ENCODE peak calls at places on chromosomes 4 and X, in eight cellular contexts. D is aorta; B is naive thymus-derived CD4-positive, alpha-beta T cell; L is cardiac muscle cell; I is right cardiac atrium; G is left lung; K is fibroblast of lung; S is esophagus muscularis mucosa. H is an unnamed sample.

GRCh38 chr4:10640535-10641159 is 43.9 kb downstream of the CLNK start:
- DNase-seq in S (no peak), K (peak; percentile 65), B (no peak), G (no peak), D (peak; percentile 56), I (no peak), L (no peak), H (no peak)

GRCh38 chr4:2794707-2795557 is 2.0 kb downstream of the SH3BP2 start:
- DNase-seq in D (peak; percentile 91), I (peak; percentile 90), K (peak; percentile 84), S (no peak), L (peak; percentile 92), B (no peak), G (peak; percentile 94), H (no peak)

GRCh38 chrX:41014776-41015175 is 70.5 kb upstream of the USP9X start:
- DNase-seq in S (no peak), G (no peak), I (no peak), K (peak; percentile 54), D (no peak), L (peak; percentile 11), B (no peak), H (no peak)

GRCh38 chrX:82333575-82333974 is 1131.7 kb downstream of the SH3BGRL start:
- DNase-seq in K (no peak), B (no peak), D (no peak), I (no peak), G (no peak), S (no peak), L (no peak), H (no peak)

GRCh38 chr4:75724867-75725724 is 719 bp downstream of the USO1 start:
- DNase-seq in B (peak; percentile 70), K (peak; percentile 84), I (peak; percentile 89), S (peak; percentile 92), G (peak; percentile 91), D (peak; percentile 86), L (peak; percentile 82), H (peak; percentile 43)

GRCh38 chr4:72899214-72899613 is 170.3 kb downstream of the COX18 start:
- DNase-seq in S (no peak), D (no peak), G (no peak), I (no peak), B (no peak), K (peak; percentile 51), L (peak; percentile 46), H (no peak)

GRCh38 chrX:55111578-55112254 is 22.9 kb downstream of the PAGE2 start:
- DNase-seq in I (no peak), G (no peak), B (no peak), L (no peak), K (no peak), D (no peak), S (no peak), H (no peak)

GRCh38 chrX:53086464-53086863 is 4.3 kb downstream of the TSPYL2 start:
- DNase-seq in G (no peak), I (peak; percentile 78), B (no peak), S (no peak), K (no peak), D (no peak), L (peak; percentile 59), H (no peak)

GRCh38 chrX:37995428-37995827 is 10.9 kb upstream of the SYTL5 start:
- DNase-seq in L (no peak), I (no peak), G (no peak), B (no peak), S (no peak), K (no peak), D (no peak), H (no peak)

GRCh38 chr4:141375855-141376254 is 155.2 kb downstream of the ZNF330 start:
- DNase-seq in S (no peak), K (peak; percentile 93), D (no peak), I (no peak), G (no peak), L (peak; percentile 84), B (no peak), H (no peak)

GRCh38 chrX:24026403-24026801 is 584 bp downstream of the KLHL15 start:
- DNase-seq in G (no peak), D (no peak), L (peak; percentile 40), K (no peak), B (no peak), S (no peak), I (no peak), H (no peak)

GRCh38 chrX:13387656-13388421 is 68.0 kb upstream of the ATXN3L start:
- DNase-seq in K (peak; percentile 80), D (no peak), B (no peak), S (no peak), L (no peak), G (no peak), I (no peak), H (no peak)

GRCh38 chrX:48465336-48465933 is 4.6 kb downstream of the SLC38A5 start:
- DNase-seq in G (no peak), D (no peak), L (peak; percentile 73), I (no peak), B (no peak), S (no peak), K (peak; percentile 97), H (no peak)

GRCh38 chr4:85498068-85498733 is 23.3 kb downstream of the ARHGAP24 start:
- DNase-seq in I (peak; percentile 66), K (peak; percentile 74), B (no peak), S (no peak), L (peak; percentile 79), D (peak; percentile 83), G (no peak), H (no peak)

GRCh38 chrX:16517206-16517605 is 132.8 kb upstream of the S100G start:
- DNase-seq in K (no peak), G (no peak), B (no peak), L (no peak), S (no peak), I (no peak), D (no peak), H (no peak)

GRCh38 chr4:185504098-185505047 is 30.9 kb downstream of the PDLIM3 start:
- DNase-seq in L (peak; percentile 77), B (no peak), K (no peak), G (no peak), D (peak; percentile 79), S (no peak), I (peak; percentile 92), H (no peak)

GRCh38 chr4:71259305-71259704 is 79.5 kb upstream of the SLC4A4 start:
- DNase-seq in L (no peak), G (no peak), B (no peak), K (no peak), S (no peak), I (no peak), D (no peak), H (no peak)

GRCh38 chr4:126777649-126778048 is 855.1 kb upstream of the INTU start:
- DNase-seq in D (no peak), I (no peak), S (no peak), L (peak; percentile 51), B (no peak), G (no peak), K (peak; percentile 87), H (no peak)

GRCh38 chr4:126779446-126780166 is 853.2 kb upstream of the INTU start:
- DNase-seq in L (no peak), S (no peak), B (no peak), I (peak; percentile 27), D (no peak), K (no peak), G (no peak), H (no peak)

GRCh38 chr4:126778348-126778747 is 854.4 kb upstream of the INTU start:
- DNase-seq in I (no peak), S (no peak), D (no peak), L (peak; percentile 80), G (no peak), B (no peak), K (peak; percentile 88), H (no peak)

GRCh38 chr4:126776361-126776760 is 856.4 kb upstream of the INTU start:
- DNase-seq in L (peak; percentile 45), S (no peak), K (no peak), D (no peak), G (no peak), B (no peak), I (peak; percentile 31), H (no peak)

GRCh38 chr4:126779001-126779400 is 853.8 kb upstream of the INTU start:
- DNase-seq in B (no peak), D (no peak), L (no peak), I (no peak), S (no peak), K (no peak), G (no peak), H (no peak)
- H3K27ac ChIP-seq in B (no peak overlapping the region), D (no peak overlapping the region), L (no peak overlapping the region), I (no peak overlapping the region), S (no peak overlapping the region), K (no peak overlapping the region), G (no peak overlapping the region), H (no peak overlapping the region)

GRCh38 chr4:80566203-80566872 is 230.8 kb downstream of the CFAP299 start:
- DNase-seq in B (no peak), K (no peak), D (no peak), S (no peak), I (no peak), L (no peak), G (no peak), H (no peak)
- H3K4me3 ChIP-seq in B (no peak overlapping the region), K (no peak overlapping the region), D (no peak overlapping the region), S (no peak overlapping the region), I (no peak overlapping the region), L (no peak overlapping the region), G (peak overlapping the region; percentile 20), H (no peak overlapping the region)

GRCh38 chr4:26854701-26855100 is 5.9 kb upstream of the STIM2 start:
- DNase-seq in L (no peak), D (no peak), I (no peak), G (no peak), B (no peak), S (no peak), K (no peak), H (no peak)

GRCh38 chr4:26857278-26858034 is 3.2 kb upstream of the STIM2 start:
- DNase-seq in D (peak; percentile 93), K (peak; percentile 85), L (peak; percentile 93), B (peak; percentile 98), G (peak; percentile 98), S (peak; percentile 94), I (peak; percentile 96), H (peak; percentile 96)

GRCh38 chr4:26858947-26859401 is 1.7 kb upstream of the STIM2 start:
- DNase-seq in G (no peak), I (no peak), K (peak; percentile 32), S (no peak), L (no peak), B (no peak), D (no peak), H (no peak)

GRCh38 chr4:26858035-26858918 is 2.4 kb upstream of the STIM2 start:
- DNase-seq in D (no peak), B (no peak), I (no peak), G (no peak), K (no peak), S (no peak), L (no peak), H (no peak)

GRCh38 chr4:26856906-26857277 is 3.7 kb upstream of the STIM2 start:
- DNase-seq in L (no peak), S (no peak), D (no peak), I (no peak), K (no peak), B (no peak), G (no peak), H (no peak)
- H3K27ac ChIP-seq in L (peak overlapping the region; percentile 51), S (peak overlapping the region; percentile 80), D (peak overlapping the region; percentile 87), I (peak overlapping the region; percentile 94), K (peak overlapping the region; percentile 16), B (peak overlapping the region; percentile 90), G (peak overlapping the region; percentile 96), H (peak overlapping the region; percentile 88)

DNA sequence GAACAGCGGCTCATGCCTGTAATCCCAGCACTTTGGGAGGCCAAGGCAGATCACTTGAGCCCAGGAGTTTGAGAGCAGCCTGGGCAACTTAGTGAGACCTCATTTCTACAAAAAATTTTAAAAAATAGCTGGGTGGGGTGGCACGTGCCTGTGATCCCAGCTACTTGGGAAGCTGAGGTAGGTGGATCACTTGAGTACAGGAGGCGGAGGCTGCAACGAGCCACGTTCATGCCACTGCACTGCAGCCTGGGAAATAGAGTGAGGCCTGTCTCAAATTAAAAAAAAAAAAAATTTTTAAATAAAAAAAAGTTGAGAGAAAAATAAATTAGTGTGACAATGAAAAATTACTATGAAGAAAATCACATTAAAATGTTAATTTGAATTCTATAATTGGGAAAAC is 10.5 kb downstream of the VEGFC start:
- DNase-seq in K (no peak), B (no peak), S (no peak), G (no peak), I (no peak), L (no peak), D (no peak), H (no peak)
- H3K4me3 ChIP-seq in K (no peak overlapping the region), B (no peak overlapping the region), S (no peak overlapping the region), G (no peak overlapping the region), I (no peak overlapping the region), L (no peak overlapping the region), D (no peak overlapping the region), H (no peak overlapping the region)

H was measured in CD8-positive, alpha-beta memory T cell.